ENCODE peak calls at places on chromosomes 7 and 10, in ten cellular contexts. One of them, this sample, is unnamed.

GRCh38 chr10:23186178-23186577 is 5.9 kb upstream of the PTF1A start:
- DNase-seq in kidney epithelial cell: no peak
- DNase-seq in transverse colon: no peak
- DNase-seq in heart left ventricle: no peak
- DNase-seq in RWPE2: no peak
- DNase-seq in GM12865: no peak
- DNase-seq in HCT116: no peak
- DNase-seq in body of pancreas: peak
- DNase-seq in cardiac fibroblast: no peak
- DNase-seq in CD8-positive, alpha-beta T cell: no peak
- DNase-seq in this sample: no peak

GRCh38 chr7:66896441-66896840 is 24.6 kb upstream of the TMEM248 start:
- DNase-seq in CD8-positive, alpha-beta T cell: no peak
- DNase-seq in RWPE2: no peak
- DNase-seq in heart left ventricle: no peak
- DNase-seq in body of pancreas: no peak
- DNase-seq in transverse colon: no peak
- DNase-seq in cardiac fibroblast: no peak
- DNase-seq in kidney epithelial cell: no peak
- DNase-seq in HCT116: no peak
- DNase-seq in GM12865: no peak
- DNase-seq in this sample: no peak

GRCh38 chr10:132421377-132422168 is 24.6 kb downstream of the PWWP2B start:
- DNase-seq in RWPE2: no peak
- DNase-seq in transverse colon: peak
- DNase-seq in GM12865: no peak
- DNase-seq in kidney epithelial cell: no peak
- DNase-seq in body of pancreas: peak
- DNase-seq in HCT116: no peak
- DNase-seq in CD8-positive, alpha-beta T cell: no peak
- DNase-seq in heart left ventricle: peak
- DNase-seq in cardiac fibroblast: peak
- DNase-seq in this sample: peak

GRCh38 chr7:137820677-137821420 is 25.9 kb downstream of the DGKI start:
- DNase-seq in body of pancreas: peak
- DNase-seq in transverse colon: no peak
- DNase-seq in GM12865: peak
- DNase-seq in HCT116: no peak
- DNase-seq in CD8-positive, alpha-beta T cell: no peak
- DNase-seq in kidney epithelial cell: no peak
- DNase-seq in RWPE2: no peak
- DNase-seq in heart left ventricle: peak
- DNase-seq in cardiac fibroblast: peak
- DNase-seq in this sample: peak

GRCh38 chr10:44647877-44648542 is 263.1 kb upstream of the CXCL12 start:
- DNase-seq in GM12865: no peak
- DNase-seq in transverse colon: no peak
- DNase-seq in RWPE2: no peak
- DNase-seq in HCT116: no peak
- DNase-seq in CD8-positive, alpha-beta T cell: no peak
- DNase-seq in body of pancreas: peak
- DNase-seq in cardiac fibroblast: peak
- DNase-seq in heart left ventricle: peak
- DNase-seq in kidney epithelial cell: peak
- DNase-seq in this sample: no peak

GRCh38 chr10:22986771-22987542 is 59.1 kb downstream of the ARMC3 start:
- DNase-seq in kidney epithelial cell: no peak
- DNase-seq in cardiac fibroblast: peak
- DNase-seq in HCT116: peak
- DNase-seq in CD8-positive, alpha-beta T cell: no peak
- DNase-seq in RWPE2: no peak
- DNase-seq in body of pancreas: no peak
- DNase-seq in heart left ventricle: no peak
- DNase-seq in GM12865: peak
- DNase-seq in transverse colon: no peak
- DNase-seq in this sample: no peak

GRCh38 chr7:33909312-33909711 is 4.0 kb downstream of the BMPER start:
- DNase-seq in transverse colon: no peak
- DNase-seq in kidney epithelial cell: no peak
- DNase-seq in HCT116: no peak
- DNase-seq in cardiac fibroblast: no peak
- DNase-seq in RWPE2: no peak
- DNase-seq in GM12865: no peak
- DNase-seq in body of pancreas: no peak
- DNase-seq in heart left ventricle: no peak
- DNase-seq in CD8-positive, alpha-beta T cell: no peak
- DNase-seq in this sample: no peak

GRCh38 chr7:47518827-47519226 is 63.1 kb downstream of the TNS3 start:
- DNase-seq in transverse colon: no peak
- DNase-seq in RWPE2: peak
- DNase-seq in HCT116: no peak
- DNase-seq in cardiac fibroblast: no peak
- DNase-seq in kidney epithelial cell: no peak
- DNase-seq in GM12865: no peak
- DNase-seq in body of pancreas: no peak
- DNase-seq in CD8-positive, alpha-beta T cell: no peak
- DNase-seq in heart left ventricle: no peak
- DNase-seq in this sample: peak

GRCh38 chr10:87734987-87735827 is 75.5 kb downstream of the PAPSS2 start:
- DNase-seq in kidney epithelial cell: no peak
- DNase-seq in cardiac fibroblast: peak
- DNase-seq in body of pancreas: peak
- DNase-seq in transverse colon: no peak
- DNase-seq in heart left ventricle: peak
- DNase-seq in HCT116: peak
- DNase-seq in RWPE2: no peak
- DNase-seq in CD8-positive, alpha-beta T cell: no peak
- DNase-seq in GM12865: peak
- DNase-seq in this sample: no peak

GRCh38 chr7:27165089-27165654 is at the start of gene HOXA9:
- DNase-seq in cardiac fibroblast: no peak
- DNase-seq in heart left ventricle: no peak
- DNase-seq in RWPE2: peak
- DNase-seq in GM12865: no peak
- DNase-seq in CD8-positive, alpha-beta T cell: no peak
- DNase-seq in kidney epithelial cell: no peak
- DNase-seq in body of pancreas: no peak
- DNase-seq in HCT116: peak
- DNase-seq in transverse colon: peak
- DNase-seq in this sample: peak

GRCh38 chr10:107390563-107390962 is 226.1 kb upstream of the SORCS1 start:
- DNase-seq in body of pancreas: no peak
- DNase-seq in GM12865: no peak
- DNase-seq in kidney epithelial cell: no peak
- DNase-seq in transverse colon: no peak
- DNase-seq in cardiac fibroblast: no peak
- DNase-seq in RWPE2: no peak
- DNase-seq in CD8-positive, alpha-beta T cell: no peak
- DNase-seq in HCT116: no peak
- DNase-seq in heart left ventricle: no peak
- DNase-seq in this sample: no peak

GRCh38 chr7:146874722-146875121 is 758.1 kb downstream of the CNTNAP2 start:
- DNase-seq in heart left ventricle: no peak
- DNase-seq in transverse colon: no peak
- DNase-seq in GM12865: no peak
- DNase-seq in RWPE2: no peak
- DNase-seq in HCT116: no peak
- DNase-seq in body of pancreas: no peak
- DNase-seq in kidney epithelial cell: no peak
- DNase-seq in cardiac fibroblast: no peak
- DNase-seq in CD8-positive, alpha-beta T cell: no peak
- DNase-seq in this sample: no peak

GRCh38 chr10:26199841-26200240 is 16.7 kb upstream of the GAD2 start:
- DNase-seq in cardiac fibroblast: no peak
- DNase-seq in GM12865: no peak
- DNase-seq in CD8-positive, alpha-beta T cell: no peak
- DNase-seq in kidney epithelial cell: no peak
- DNase-seq in transverse colon: no peak
- DNase-seq in HCT116: no peak
- DNase-seq in body of pancreas: no peak
- DNase-seq in RWPE2: no peak
- DNase-seq in heart left ventricle: no peak
- DNase-seq in this sample: no peak

GRCh38 chr10:99975942-99976809 is 33.6 kb downstream of the DNMBP start:
- DNase-seq in transverse colon: no peak
- DNase-seq in CD8-positive, alpha-beta T cell: no peak
- DNase-seq in heart left ventricle: peak
- DNase-seq in cardiac fibroblast: peak
- DNase-seq in GM12865: peak
- DNase-seq in HCT116: no peak
- DNase-seq in body of pancreas: no peak
- DNase-seq in kidney epithelial cell: no peak
- DNase-seq in RWPE2: no peak
- DNase-seq in this sample: no peak

GRCh38 chr10:4688620-4689019 is 137.4 kb upstream of the AKR1E2 start:
- DNase-seq in cardiac fibroblast: peak
- DNase-seq in body of pancreas: no peak
- DNase-seq in heart left ventricle: no peak
- DNase-seq in HCT116: no peak
- DNase-seq in transverse colon: no peak
- DNase-seq in CD8-positive, alpha-beta T cell: no peak
- DNase-seq in RWPE2: no peak
- DNase-seq in GM12865: no peak
- DNase-seq in kidney epithelial cell: no peak
- DNase-seq in this sample: no peak

GRCh38 chr7:2269468-2270460 is 27.7 kb downstream of the NUDT1 start:
- DNase-seq in RWPE2: no peak
- DNase-seq in GM12865: no peak
- DNase-seq in kidney epithelial cell: no peak
- DNase-seq in cardiac fibroblast: peak
- DNase-seq in HCT116: no peak
- DNase-seq in transverse colon: no peak
- DNase-seq in heart left ventricle: no peak
- DNase-seq in body of pancreas: no peak
- DNase-seq in CD8-positive, alpha-beta T cell: no peak
- DNase-seq in this sample: no peak

GRCh38 chr7:23246540-23246939 is at the start of gene GPNMB:
- DNase-seq in CD8-positive, alpha-beta T cell: no peak
- DNase-seq in heart left ventricle: peak
- DNase-seq in GM12865: no peak
- DNase-seq in kidney epithelial cell: peak
- DNase-seq in transverse colon: peak
- DNase-seq in HCT116: no peak
- DNase-seq in cardiac fibroblast: peak
- DNase-seq in body of pancreas: no peak
- DNase-seq in RWPE2: no peak
- DNase-seq in this sample: peak

GRCh38 chr7:157302314-157302711 is 34.5 kb upstream of the DNAJB6 start:
- DNase-seq in HCT116: no peak
- DNase-seq in transverse colon: peak
- DNase-seq in body of pancreas: peak
- DNase-seq in GM12865: peak
- DNase-seq in RWPE2: no peak
- DNase-seq in heart left ventricle: peak
- DNase-seq in cardiac fibroblast: peak
- DNase-seq in kidney epithelial cell: peak
- DNase-seq in CD8-positive, alpha-beta T cell: peak
- DNase-seq in this sample: peak
- H3K4me3 ChIP-seq in HCT116: no peak
- H3K4me3 ChIP-seq in transverse colon: no peak
- H3K4me3 ChIP-seq in body of pancreas: no peak
- H3K4me3 ChIP-seq in GM12865: peak
- H3K4me3 ChIP-seq in RWPE2: no peak
- H3K4me3 ChIP-seq in heart left ventricle: no peak
- H3K4me3 ChIP-seq in cardiac fibroblast: no peak
- H3K4me3 ChIP-seq in kidney epithelial cell: no peak
- H3K4me3 ChIP-seq in CD8-positive, alpha-beta T cell: peak
- H3K4me3 ChIP-seq in this sample: no peak

GRCh38 chr7:117993377-117994003 is 120.2 kb upstream of the CTTNBP2 start:
- DNase-seq in RWPE2: no peak
- DNase-seq in CD8-positive, alpha-beta T cell: no peak
- DNase-seq in HCT116: peak
- DNase-seq in heart left ventricle: no peak
- DNase-seq in kidney epithelial cell: no peak
- DNase-seq in transverse colon: peak
- DNase-seq in cardiac fibroblast: peak
- DNase-seq in body of pancreas: peak
- DNase-seq in GM12865: peak
- DNase-seq in this sample: no peak
- TF ChIP-seq CTCF in RWPE2: peak
- TF ChIP-seq CTCF in CD8-positive, alpha-beta T cell: no peak
- TF ChIP-seq CTCF in HCT116: peak
- TF ChIP-seq CTCF in heart left ventricle: peak
- TF ChIP-seq CTCF in kidney epithelial cell: peak
- TF ChIP-seq CTCF in transverse colon: peak
- TF ChIP-seq CTCF in cardiac fibroblast: peak
- TF ChIP-seq CTCF in body of pancreas: peak
- TF ChIP-seq CTCF in GM12865: peak
- TF ChIP-seq CTCF in this sample: no peak

GRCh38 chr7:128747327-128748079 is 8.3 kb downstream of the CALU start:
- DNase-seq in RWPE2: no peak
- DNase-seq in HCT116: no peak
- DNase-seq in heart left ventricle: no peak
- DNase-seq in GM12865: no peak
- DNase-seq in kidney epithelial cell: no peak
- DNase-seq in cardiac fibroblast: no peak
- DNase-seq in CD8-positive, alpha-beta T cell: no peak
- DNase-seq in body of pancreas: no peak
- DNase-seq in transverse colon: no peak
- DNase-seq in this sample: no peak
- H3K4me3 ChIP-seq in RWPE2: no peak
- H3K4me3 ChIP-seq in HCT116: no peak
- H3K4me3 ChIP-seq in heart left ventricle: no peak
- H3K4me3 ChIP-seq in GM12865: no peak
- H3K4me3 ChIP-seq in kidney epithelial cell: no peak
- H3K4me3 ChIP-seq in cardiac fibroblast: no peak
- H3K4me3 ChIP-seq in CD8-positive, alpha-beta T cell: no peak
- H3K4me3 ChIP-seq in body of pancreas: no peak
- H3K4me3 ChIP-seq in transverse colon: no peak
- H3K4me3 ChIP-seq in this sample: no peak

GRCh38 chr7:132248841-132249590 is 327.3 kb downstream of the PLXNA4 start:
- DNase-seq in heart left ventricle: no peak
- DNase-seq in CD8-positive, alpha-beta T cell: no peak
- DNase-seq in kidney epithelial cell: no peak
- DNase-seq in GM12865: no peak
- DNase-seq in HCT116: no peak
- DNase-seq in RWPE2: no peak
- DNase-seq in transverse colon: no peak
- DNase-seq in cardiac fibroblast: no peak
- DNase-seq in body of pancreas: no peak
- DNase-seq in this sample: no peak

GRCh38 chr7:132247995-132248618 is 328.2 kb downstream of the PLXNA4 start:
- DNase-seq in RWPE2: no peak
- DNase-seq in GM12865: no peak
- DNase-seq in transverse colon: no peak
- DNase-seq in heart left ventricle: no peak
- DNase-seq in kidney epithelial cell: no peak
- DNase-seq in cardiac fibroblast: no peak
- DNase-seq in body of pancreas: no peak
- DNase-seq in HCT116: no peak
- DNase-seq in CD8-positive, alpha-beta T cell: no peak
- DNase-seq in this sample: no peak

GRCh38 chr7:132251327-132251659 is 325.0 kb downstream of the PLXNA4 start:
- DNase-seq in body of pancreas: peak
- DNase-seq in RWPE2: no peak
- DNase-seq in heart left ventricle: peak
- DNase-seq in GM12865: no peak
- DNase-seq in kidney epithelial cell: peak
- DNase-seq in transverse colon: peak
- DNase-seq in HCT116: no peak
- DNase-seq in cardiac fibroblast: peak
- DNase-seq in CD8-positive, alpha-beta T cell: no peak
- DNase-seq in this sample: peak

GRCh38 chr7:132250480-132251326 is 325.6 kb downstream of the PLXNA4 start:
- DNase-seq in CD8-positive, alpha-beta T cell: no peak
- DNase-seq in GM12865: no peak
- DNase-seq in transverse colon: no peak
- DNase-seq in heart left ventricle: no peak
- DNase-seq in body of pancreas: no peak
- DNase-seq in HCT116: no peak
- DNase-seq in kidney epithelial cell: no peak
- DNase-seq in cardiac fibroblast: no peak
- DNase-seq in RWPE2: no peak
- DNase-seq in this sample: peak

GRCh38 chr7:132249591-132249971 is 326.7 kb downstream of the PLXNA4 start:
- DNase-seq in heart left ventricle: no peak
- DNase-seq in HCT116: no peak
- DNase-seq in transverse colon: peak
- DNase-seq in kidney epithelial cell: no peak
- DNase-seq in GM12865: peak
- DNase-seq in body of pancreas: peak
- DNase-seq in CD8-positive, alpha-beta T cell: no peak
- DNase-seq in RWPE2: no peak
- DNase-seq in cardiac fibroblast: peak
- DNase-seq in this sample: peak
- TF ChIP-seq CTCF in heart left ventricle: peak
- TF ChIP-seq CTCF in HCT116: peak
- TF ChIP-seq CTCF in transverse colon: no peak
- TF ChIP-seq CTCF in kidney epithelial cell: peak
- TF ChIP-seq CTCF in GM12865: no peak
- TF ChIP-seq CTCF in body of pancreas: no peak
- TF ChIP-seq CTCF in CD8-positive, alpha-beta T cell: no peak
- TF ChIP-seq CTCF in RWPE2: peak
- TF ChIP-seq CTCF in cardiac fibroblast: no peak
- TF ChIP-seq CTCF in this sample: no peak

This sample was measured in mucosa of descending colon.